ENCODE peak calls at places on chromosomes 1 and 21, in seven cellular contexts. H is GM12891, Q is hypothalamus, U is GM20000, M is NCI-H446, G is memory B cell, D is hippocampal formation. P is an unnamed sample.
A peak's percentile ranks its signal among the peaks of the same experiment; 100 is the strongest.

GRCh38 chr1:173193639-173194038 is 13.5 kb downstream of the TNFSF4 start:
- DNase-seq in H (no peak), Q (no peak), U (no peak), M (no peak), G (no peak), D (no peak), P (no peak)

GRCh38 chr1:76942549-76942948 is 75.3 kb downstream of the ST6GALNAC5 start:
- DNase-seq in H (no peak), Q (no peak), U (no peak), M (no peak), G (no peak), D (no peak), P (no peak)

GRCh38 chr1:85862456-85862855 is 154.2 kb upstream of the ZNHIT6 start:
- DNase-seq in H (no peak), Q (no peak), U (no peak), M (no peak), G (no peak), D (no peak), P (no peak)

GRCh38 chr1:36433102-36433501 is 17.1 kb downstream of the OSCP1 start:
- DNase-seq in H (no peak), Q (no peak), U (no peak), M (no peak), G (no peak), D (no peak), P (no peak)

GRCh38 chr21:37606549-37606948 is 240.0 kb downstream of the DYRK1A start:
- DNase-seq in H (no peak), Q (no peak), U (no peak), M (no peak), G (no peak), D (no peak), P (no peak)

GRCh38 chr1:35215346-35215745 is 22.4 kb upstream of the SFPQ start:
- DNase-seq in H (no peak), Q (no peak), U (no peak), M (no peak), G (no peak), D (no peak), P (no peak)

GRCh38 chr1:203173566-203173965 is 2.1 kb downstream of the MYBPH start:
- DNase-seq in H (peak; percentile 55), Q (no peak), U (peak; percentile 80), M (no peak), G (no peak), D (no peak), P (no peak)

GRCh38 chr1:98035587-98035986 is 114.8 kb upstream of the DPYD start:
- DNase-seq in H (no peak), Q (no peak), U (no peak), M (peak; percentile 99), G (no peak), D (no peak), P (no peak)

GRCh38 chr1:87501738-87502137 is 173.1 kb downstream of the LMO4 start:
- DNase-seq in H (no peak), Q (no peak), U (no peak), M (no peak), G (no peak), D (no peak), P (no peak)

GRCh38 chr1:206923009-206923960 is 1.5 kb upstream of the FCMR start:
- DNase-seq in H (no peak), Q (no peak), U (peak; percentile 76), M (no peak), G (peak; percentile 70), D (no peak), P (no peak)

GRCh38 chr1:44048816-44049215 is 17.6 kb upstream of the SLC6A9 start:
- DNase-seq in H (no peak), Q (no peak), U (no peak), M (no peak), G (no peak), D (no peak), P (no peak)

GRCh38 chr1:59295603-59296002 is 1.3 kb upstream of the FGGY start:
- DNase-seq in H (no peak), Q (no peak), U (no peak), M (no peak), G (no peak), D (no peak), P (no peak)

GRCh38 chr1:200473698-200474371 is 64.0 kb upstream of the ZNF281 start:
- DNase-seq in H (no peak), Q (no peak), U (peak; percentile 38), M (no peak), G (no peak), D (no peak), P (no peak)

GRCh38 chr1:229625893-229626831 is at the start of the genes TAF5L and URB2:
- DNase-seq in H (peak; percentile 94), Q (peak; percentile 89), U (peak; percentile 98), M (peak; percentile 63), G (peak; percentile 76), D (peak; percentile 86), P (peak; percentile 94)

GRCh38 chr1:233613252-233614172 is at the start of gene KCNK1:
- DNase-seq in H (no peak), Q (peak; percentile 63), U (peak; percentile 60), M (peak; percentile 24), G (no peak), D (no peak), P (peak; percentile 65)

GRCh38 chr1:30600258-30600657 is 123.1 kb downstream of the MATN1 start:
- DNase-seq in H (no peak), Q (no peak), U (no peak), M (no peak), G (no peak), D (no peak), P (peak; percentile 25)

GRCh38 chr1:180898441-180899219 is 14.1 kb upstream of the KIAA1614 start:
- DNase-seq in H (no peak), Q (no peak), U (no peak), M (no peak), G (no peak), D (no peak), P (no peak)

GRCh38 chr1:53348491-53349368 is 20.9 kb upstream of the LRP8 start:
- DNase-seq in H (no peak), Q (no peak), U (no peak), M (no peak), G (peak; percentile 4), D (no peak), P (peak; percentile 12)

GRCh38 chr1:208450958-208451357 is 206.8 kb upstream of the PLXNA2 start:
- DNase-seq in H (no peak), Q (no peak), U (no peak), M (no peak), G (no peak), D (no peak), P (no peak)

P was measured in tibial artery.